ENCODE peak calls at places on chromosomes 5 and 9, in seven cellular contexts. G, Y, H, E, N, J and W are unnamed samples.

GRCh38 chr5:131795879-131796792 is 681 bp downstream of the FNIP1 start:
- DNase-seq in Y (peak), E (peak), G (peak), N (peak), H (peak), J (peak), W (peak)

GRCh38 chr9:137273616-137274320 is 3.8 kb upstream of the TOR4A start:
- DNase-seq in J (peak), E (peak), N (no peak), H (no peak), Y (peak), G (no peak), W (no peak)

GRCh38 chr5:176806137-176806536 is 4.2 kb upstream of the UNC5A start:
- DNase-seq in N (no peak), G (peak), E (no peak), H (no peak), J (no peak), Y (no peak), W (no peak)

GRCh38 chr5:170782438-170782837 is 1.1 kb upstream of the GABRP start:
- DNase-seq in Y (no peak), N (no peak), G (no peak), J (no peak), E (no peak), H (no peak), W (no peak)

GRCh38 chr5:149217096-149217801 is 54.4 kb upstream of the AFAP1L1 start:
- DNase-seq in N (no peak), H (no peak), G (no peak), Y (no peak), E (no peak), J (no peak), W (no peak)

GRCh38 chr9:85118990-85119755 is 449.6 kb downstream of the NTRK2 start:
- DNase-seq in G (peak), N (no peak), J (no peak), E (peak), H (no peak), Y (no peak), W (no peak)

GRCh38 chr5:36599986-36600779 is 6.2 kb upstream of the SLC1A3 start:
- DNase-seq in H (no peak), J (no peak), Y (no peak), E (peak), G (no peak), N (no peak), W (no peak)

GRCh38 chr5:115930630-115931337 is 31.5 kb upstream of the LVRN start:
- DNase-seq in H (no peak), Y (no peak), G (no peak), J (no peak), E (no peak), N (no peak), W (no peak)

GRCh38 chr5:131109540-131110255 is 55.4 kb downstream of the HINT1 start:
- DNase-seq in J (no peak), Y (no peak), N (peak), E (peak), H (peak), G (peak), W (no peak)

GRCh38 chr5:57032151-57032551 is 80.2 kb upstream of the MIER3 start:
- DNase-seq in Y (peak), E (peak), J (no peak), N (peak), G (peak), H (peak), W (no peak)

GRCh38 chr9:98391406-98391805 is 136.0 kb upstream of the TBC1D2 start:
- DNase-seq in H (no peak), E (no peak), G (no peak), J (no peak), Y (no peak), N (no peak), W (no peak)

GRCh38 chr5:74209566-74209965 is 431.0 kb downstream of the ENC1 start:
- DNase-seq in H (no peak), J (no peak), N (no peak), G (no peak), E (peak), Y (no peak), W (no peak)

GRCh38 chr9:2876726-2877125 is 32.8 kb upstream of the PUM3 start:
- DNase-seq in J (no peak), N (no peak), Y (no peak), H (no peak), G (no peak), E (no peak), W (no peak)

DNA sequence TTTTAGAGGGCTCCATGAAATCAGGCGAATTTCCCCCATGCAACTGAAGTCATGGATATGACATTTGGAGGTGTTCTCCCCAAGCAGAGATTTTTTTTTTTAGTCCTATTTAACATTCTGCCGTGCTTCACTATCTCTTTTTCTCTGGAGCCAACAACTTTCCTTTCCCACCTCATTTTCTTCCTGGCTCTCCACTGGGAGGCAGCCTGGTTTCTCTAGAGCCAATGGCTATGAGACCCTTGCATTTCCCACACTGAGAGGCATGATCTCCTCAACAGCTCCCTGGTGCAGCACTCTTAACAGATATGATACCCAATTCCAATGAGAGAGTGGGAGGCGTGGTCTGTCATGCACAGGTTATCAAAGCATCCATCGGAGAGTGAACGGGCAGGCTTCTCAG is 310.8 kb downstream of the DRD1 start:
- DNase-seq in E (no peak), N (no peak), G (no peak), H (no peak), Y (no peak), J (no peak), W (no peak)
- TF ChIP-seq CTCF in E (no peak), N (no peak), G (no peak), H (no peak), Y (no peak), J (no peak), W (no peak)

GRCh38 chr5:133052317-133053175 is 733 bp downstream of the HSPA4 start:
- DNase-seq in H (peak), G (peak), E (peak), N (peak), Y (peak), J (peak), W (peak)

GRCh38 chr5:133054697-133055471 is 3.1 kb downstream of the HSPA4 start:
- DNase-seq in E (no peak), N (no peak), H (no peak), J (no peak), G (no peak), Y (no peak), W (no peak)

GRCh38 chr5:133051117-133051546 is 681 bp upstream of the HSPA4 start:
- DNase-seq in H (no peak), Y (no peak), J (no peak), N (no peak), G (no peak), E (no peak), W (no peak)

GRCh38 chr5:133051547-133052316 is at the start of gene HSPA4:
- DNase-seq in N (peak), E (peak), H (peak), J (peak), G (peak), Y (peak), W (peak)

DNA sequence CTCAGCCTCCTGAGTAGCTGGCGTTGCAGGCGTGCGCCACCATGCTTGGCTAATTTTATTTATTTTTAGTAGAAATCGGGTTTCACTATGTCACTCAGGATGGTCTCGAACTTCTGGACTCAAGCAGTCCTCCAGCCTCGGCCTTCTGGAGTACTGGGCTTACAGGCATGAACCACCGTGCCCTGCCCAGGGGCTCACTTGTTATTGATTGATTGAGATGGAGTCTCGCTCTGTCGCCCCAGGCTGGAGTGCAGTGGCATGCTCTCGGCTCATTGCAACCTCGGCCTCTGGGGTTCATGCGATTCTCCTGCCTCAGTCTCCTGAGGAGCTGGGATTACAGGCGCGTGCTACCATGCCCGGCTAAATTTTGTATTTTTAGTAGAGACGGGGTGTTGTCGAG is 1.6 kb downstream of the HSPA4 start:
- DNase-seq in N (no peak), G (no peak), Y (no peak), H (no peak), J (no peak), E (no peak), W (no peak)
- H3K27ac ChIP-seq in N (no peak), G (no peak), Y (no peak), H (no peak), J (no peak), E (no peak), W (no peak)

DNA sequence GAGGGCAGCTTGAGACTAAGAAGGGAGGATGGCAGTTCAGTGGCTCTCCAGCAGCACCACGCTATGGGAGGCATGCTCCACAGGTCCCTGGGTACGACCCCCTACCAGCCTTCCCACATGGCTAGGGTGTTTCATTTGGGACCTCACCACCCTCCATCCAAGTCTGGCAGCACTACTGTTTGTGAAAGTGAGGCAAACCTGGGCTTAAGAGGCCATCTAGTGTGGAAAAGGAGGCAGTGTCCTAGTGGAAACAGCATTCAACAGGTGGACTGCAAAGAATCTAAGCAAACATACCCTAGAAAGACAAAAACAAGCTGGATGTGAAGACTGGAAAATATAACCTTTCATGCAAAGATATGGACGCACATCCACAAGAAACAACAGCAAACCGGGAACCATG is 4.8 kb upstream of the C5orf47 start:
- DNase-seq in E (no peak), J (no peak), N (no peak), G (peak), Y (no peak), H (no peak), W (no peak)
- TF ChIP-seq CTCF in E (peak), J (peak), N (peak), G (peak), Y (peak), H (peak), W (peak)

GRCh38 chr9:121784706-121785426 is 133.4 kb downstream of the DAB2IP start:
- DNase-seq in N (no peak), G (no peak), H (no peak), E (no peak), J (no peak), Y (no peak), W (no peak)

GRCh38 chr9:121782514-121783110 is 131.2 kb downstream of the DAB2IP start:
- DNase-seq in H (no peak), E (no peak), N (no peak), J (no peak), G (no peak), Y (no peak), W (no peak)

GRCh38 chr9:121783126-121783522 is 131.7 kb downstream of the DAB2IP start:
- DNase-seq in N (no peak), E (no peak), Y (no peak), J (no peak), H (no peak), G (no peak), W (peak)

GRCh38 chr9:121781701-121782464 is 130.4 kb downstream of the DAB2IP start:
- DNase-seq in J (no peak), H (no peak), G (no peak), E (no peak), Y (no peak), N (no peak), W (no peak)

GRCh38 chr9:121783523-121784507 is 132.4 kb downstream of the DAB2IP start:
- DNase-seq in Y (peak), H (no peak), E (no peak), J (peak), N (no peak), G (no peak), W (no peak)
- H3K27ac ChIP-seq in Y (no peak), H (no peak), E (no peak), J (no peak), N (no peak), G (no peak), W (peak)

GRCh38 chr9:96440671-96441199 is 9.2 kb upstream of the HABP4 start:
- DNase-seq in G (no peak), E (no peak), Y (no peak), H (no peak), N (no peak), J (no peak), W (no peak)

GRCh38 chr9:96437454-96437853 is 12.5 kb upstream of the HABP4 start:
- DNase-seq in E (no peak), N (no peak), H (no peak), J (no peak), Y (no peak), G (no peak), W (no peak)

GRCh38 chr9:96441798-96442445 is 8.0 kb upstream of the HABP4 start:
- DNase-seq in J (no peak), G (peak), E (peak), N (peak), H (no peak), Y (no peak), W (no peak)

GRCh38 chr9:96447406-96447805 is 2.6 kb upstream of the HABP4 start:
- DNase-seq in Y (no peak), N (no peak), G (no peak), E (no peak), H (no peak), J (no peak), W (no peak)

DNA sequence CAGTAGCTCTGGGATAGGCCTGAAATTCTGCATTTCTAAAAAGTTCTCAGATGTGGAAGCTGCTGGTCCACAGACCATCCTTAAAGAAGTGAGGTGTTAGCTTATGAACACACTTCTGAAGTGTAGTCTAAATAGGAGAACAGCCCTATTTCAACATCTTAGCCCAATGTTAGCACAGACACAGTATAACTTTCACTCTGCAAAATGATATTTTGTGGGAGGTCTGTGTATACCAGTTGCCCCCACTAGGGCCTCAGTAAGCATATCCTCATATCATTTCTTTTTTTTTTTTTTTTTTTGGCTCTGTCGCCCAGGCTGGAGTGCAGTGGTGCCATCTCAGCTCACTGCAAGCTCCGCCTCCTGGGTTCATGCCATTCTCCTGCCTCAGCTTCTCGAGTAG is 7.5 kb upstream of the HABP4 start:
- DNase-seq in Y (no peak), H (no peak), G (no peak), E (no peak), J (no peak), N (no peak), W (no peak)
- TF ChIP-seq CTCF in Y (no peak), H (no peak), G (no peak), E (no peak), J (no peak), N (no peak), W (no peak)

DNA sequence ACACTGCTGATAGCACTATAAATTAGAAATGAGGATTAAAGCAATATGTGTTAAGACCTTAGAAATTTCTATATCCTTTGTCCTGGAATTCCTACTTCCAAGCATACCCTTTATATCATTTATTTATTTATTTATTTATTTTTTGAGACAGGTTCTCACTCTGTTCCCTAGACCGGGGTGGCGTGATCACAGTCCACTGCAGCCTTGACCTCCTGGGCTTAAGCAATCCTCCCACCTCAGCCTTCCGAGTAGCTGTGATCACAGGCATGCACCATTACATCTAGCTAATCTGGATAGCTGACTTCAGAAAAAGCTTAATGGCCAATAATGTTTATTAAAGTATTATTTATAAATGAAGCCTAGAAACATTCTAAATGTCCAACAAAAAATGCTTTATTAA is 27.3 kb downstream of the ACO1 start:
- DNase-seq in E (no peak), Y (no peak), H (no peak), J (no peak), G (no peak), N (no peak), W (no peak)
- H3K27ac ChIP-seq in E (no peak), Y (no peak), H (no peak), J (no peak), G (no peak), N (no peak), W (no peak)

GRCh38 chr5:107389130-107389553 is 281.6 kb downstream of the EFNA5 start:
- DNase-seq in G (peak), J (no peak), E (peak), Y (peak), H (no peak), N (peak), W (no peak)
- TF ChIP-seq CTCF in G (peak), J (peak), E (peak), Y (no peak), H (peak), N (no peak), W (no peak)

GRCh38 chr9:87498046-87498815 is 564 bp downstream of the DAPK1 start:
- DNase-seq in J (peak), E (peak), Y (peak), N (peak), H (peak), G (no peak), W (peak)
- H3K27ac ChIP-seq in J (peak), E (no peak), Y (peak), N (peak), H (peak), G (no peak), W (peak)